ENCODE peak calls at places on chromosomes 16 and 17, in five cellular contexts. P, M, W, J and S are unnamed samples.

GRCh38 chr16:54928016-54928356 is 2.7 kb upstream of the IRX5 start:
- DNase-seq in J (no peak), M (no peak), P (no peak), W (no peak), S (no peak)

GRCh38 chr16:49281843-49282642 is 405 bp upstream of the CBLN1 start:
- DNase-seq in J (peak), W (peak), P (peak), M (peak), S (peak)

GRCh38 chr17:38922538-38923291 is 2.7 kb upstream of the LASP1NB start:
- DNase-seq in J (peak), W (no peak), P (no peak), M (peak), S (peak)

GRCh38 chr16:81601008-81601428 is 156.4 kb downstream of the CMIP start:
- DNase-seq in M (no peak), P (no peak), W (no peak), J (no peak), S (no peak)

GRCh38 chr17:74631468-74632195 is 8.1 kb upstream of the CD300E start:
- DNase-seq in P (no peak), M (no peak), W (no peak), J (no peak), S (no peak)

GRCh38 chr16:81003610-81004460 is 2.9 kb downstream of the CMC2 start:
- DNase-seq in J (no peak), M (no peak), P (peak), W (no peak), S (peak)

GRCh38 chr17:15289285-15290185 is 24.4 kb upstream of the PMP22 start:
- DNase-seq in P (no peak), M (no peak), W (no peak), J (no peak), S (no peak)

GRCh38 chr17:67466251-67466650 is 89.2 kb downstream of the PITPNC1 start:
- DNase-seq in M (no peak), J (no peak), W (no peak), P (no peak), S (no peak)

GRCh38 chr17:77235370-77236080 is 94.8 kb downstream of the SEC14L1 start:
- DNase-seq in M (peak), J (peak), W (peak), P (peak), S (peak)

GRCh38 chr17:66975614-66976378 is 11.3 kb downstream of the CACNG4 start:
- DNase-seq in W (no peak), M (peak), J (no peak), P (no peak), S (peak)

GRCh38 chr17:6096201-6097004 is 26.2 kb downstream of the WSCD1 start:
- DNase-seq in J (peak), M (no peak), W (no peak), P (no peak), S (no peak)

GRCh38 chr16:69077251-69077650 is 28.2 kb upstream of the HAS3 start:
- DNase-seq in J (no peak), W (no peak), P (no peak), M (no peak), S (no peak)

GRCh38 chr16:69796285-69797118 is 34.4 kb downstream of the WWP2 start:
- DNase-seq in M (peak), J (no peak), P (peak), W (no peak), S (peak)

GRCh38 chr17:63692195-63692816 is 7.6 kb downstream of the LIMD2 start:
- DNase-seq in J (no peak), W (no peak), M (no peak), P (no peak), S (no peak)

GRCh38 chr16:57945740-57946138 is 25.2 kb downstream of the CNGB1 start:
- DNase-seq in W (no peak), P (no peak), J (no peak), M (no peak), S (no peak)

GRCh38 chr17:50737118-50737698 is 17.8 kb downstream of the LUC7L3 start:
- DNase-seq in P (peak), M (no peak), W (peak), J (no peak), S (peak)

GRCh38 chr16:27993587-27993986 is 69.9 kb downstream of the GSG1L start:
- DNase-seq in M (no peak), J (peak), W (no peak), P (no peak), S (no peak)

GRCh38 chr16:28623172-28623711 is 13.4 kb upstream of the SULT1A1 start:
- DNase-seq in P (peak), J (peak), W (peak), M (no peak), S (peak)

GRCh38 chr16:29686740-29687327 is 7.9 kb downstream of the QPRT start:
- DNase-seq in M (no peak), J (no peak), P (no peak), W (no peak), S (no peak)

GRCh38 chr16:11052080-11052808 is 107.9 kb downstream of the CLEC16A start:
- DNase-seq in M (no peak), W (peak), P (peak), J (no peak), S (peak)

GRCh38 chr16:66881014-66881417 is 701 bp downstream of the PDP2 start:
- DNase-seq in J (peak), W (peak), P (no peak), M (no peak), S (peak)

GRCh38 chr16:23650674-23651073 is 9.4 kb downstream of the DCTN5 start:
- DNase-seq in J (no peak), P (no peak), W (no peak), M (no peak), S (peak)

GRCh38 chr17:39899215-39899614 is 19.2 kb downstream of the GSDMB start:
- DNase-seq in J (no peak), P (no peak), W (no peak), M (no peak), S (no peak)

GRCh38 chr16:85611455-85612190 is 1.5 kb upstream of the GSE1 start:
- DNase-seq in P (peak), M (peak), J (peak), W (peak), S (peak)

GRCh38 chr16:81885976-81886586 is 107.0 kb downstream of the PLCG2 start:
- DNase-seq in W (no peak), P (no peak), J (no peak), M (no peak), S (peak)

GRCh38 chr17:32191306-32191705 is 49.0 kb downstream of the RHOT1 start:
- DNase-seq in W (no peak), M (no peak), P (no peak), J (no peak), S (no peak)

GRCh38 chr16:48558269-48558915 is 51.6 kb downstream of the N4BP1 start:
- DNase-seq in P (no peak), M (no peak), W (no peak), J (no peak), S (peak)

GRCh38 chr17:46818319-46818928 is at the start of gene WNT3:
- DNase-seq in M (no peak), P (peak), J (no peak), W (peak), S (peak)

GRCh38 chr17:66964930-66965800 is 658 bp downstream of the CACNG4 start:
- DNase-seq in W (peak), J (no peak), M (no peak), P (peak), S (peak)

GRCh38 chr16:11612110-11612981 is 25.6 kb upstream of the LITAF start:
- DNase-seq in M (no peak), P (no peak), J (no peak), W (no peak), S (no peak)

GRCh38 chr16:57283214-57283955 is 1.1 kb downstream of the PLLP start:
- DNase-seq in M (no peak), J (peak), P (no peak), W (no peak), S (no peak)

GRCh38 chr16:48279199-48279598 is 31.9 kb upstream of the ABCC11 start:
- DNase-seq in W (no peak), P (no peak), J (no peak), M (no peak), S (no peak)

GRCh38 chr17:22300731-22301352 is 608.5 kb downstream of the KCNJ18 start:
- DNase-seq in W (no peak), M (no peak), J (no peak), P (no peak), S (no peak)